ENCODE peak calls at places on chromosome 16, in four cellular contexts. One of them, this sample, is unnamed.

GRCh38 chr16:10213748-10214147 is 31.5 kb upstream of the GRIN2A start:
- DNase-seq in effector memory CD8-positive, alpha-beta T cell: no peak
- DNase-seq in psoas muscle: no peak
- DNase-seq in ovary: no peak
- DNase-seq in this sample: no peak

GRCh38 chr16:12565423-12565822 is 238.3 kb downstream of the CPPED1 start:
- DNase-seq in psoas muscle: no peak
- DNase-seq in ovary: no peak
- DNase-seq in effector memory CD8-positive, alpha-beta T cell: no peak
- DNase-seq in this sample: no peak

GRCh38 chr16:81790277-81790676 is 11.2 kb downstream of the PLCG2 start:
- DNase-seq in effector memory CD8-positive, alpha-beta T cell: no peak
- DNase-seq in psoas muscle: no peak
- DNase-seq in ovary: no peak
- DNase-seq in this sample: no peak

GRCh38 chr16:8998114-8998513 is 34.4 kb upstream of the USP7 start:
- DNase-seq in effector memory CD8-positive, alpha-beta T cell: no peak
- DNase-seq in psoas muscle: no peak
- DNase-seq in ovary: no peak
- DNase-seq in this sample: no peak

GRCh38 chr16:4679156-4679853 is 14.1 kb upstream of the NUDT16L1 start:
- DNase-seq in effector memory CD8-positive, alpha-beta T cell: no peak
- DNase-seq in psoas muscle: no peak
- DNase-seq in ovary: peak
- DNase-seq in this sample: no peak

GRCh38 chr16:81595676-81596292 is 151.2 kb downstream of the CMIP start:
- DNase-seq in ovary: no peak
- DNase-seq in effector memory CD8-positive, alpha-beta T cell: no peak
- DNase-seq in psoas muscle: no peak
- DNase-seq in this sample: no peak

GRCh38 chr16:67525176-67525860 is 3.3 kb upstream of the RIPOR1 start:
- DNase-seq in effector memory CD8-positive, alpha-beta T cell: no peak
- DNase-seq in ovary: no peak
- DNase-seq in psoas muscle: no peak
- DNase-seq in this sample: no peak

GRCh38 chr16:79171504-79172240 is 428.9 kb downstream of the MAF start:
- DNase-seq in ovary: no peak
- DNase-seq in effector memory CD8-positive, alpha-beta T cell: no peak
- DNase-seq in psoas muscle: no peak
- DNase-seq in this sample: no peak

GRCh38 chr16:48559462-48560211 is 50.3 kb downstream of the N4BP1 start:
- DNase-seq in effector memory CD8-positive, alpha-beta T cell: no peak
- DNase-seq in ovary: no peak
- DNase-seq in psoas muscle: no peak
- DNase-seq in this sample: no peak